ENCODE peak calls at places on chromosomes 11 and 22, in seven cellular contexts. One of them, this sample, is unnamed.

GRCh38 chr11:118263694-118264567 is at the start of gene MPZL2:
- DNase-seq in CD4-positive, CD25-positive, alpha-beta regulatory T cell: peak; percentile 34
- DNase-seq in activated T-cell treated with anti-CD3 and anti-CD28 coated beads, Interleukin-2, amount 50 U/mL, for 48 hours: no peak
- DNase-seq in activated CD4-positive, alpha-beta T cell treated with anti-CD3 and anti-CD28 coated beads, Interleukin-2, amount 50 U/mL, for 24 hours: no peak
- DNase-seq in HuH-7.5: peak; percentile 29
- DNase-seq in NCI-H1092: no peak
- DNase-seq in stimulated activated CD4-positive, alpha-beta T cell treated with anti-CD3 and anti-CD28 coated beads, Interleukin-15, amount 100 ng/mL, for 24 hours: peak; percentile 57
- DNase-seq in this sample: no peak

GRCh38 chr22:44454113-44454769 is 43.8 kb downstream of the RTL6 start:
- DNase-seq in CD4-positive, CD25-positive, alpha-beta regulatory T cell: no peak
- DNase-seq in activated T-cell treated with anti-CD3 and anti-CD28 coated beads, Interleukin-2, amount 50 U/mL, for 48 hours: no peak
- DNase-seq in activated CD4-positive, alpha-beta T cell treated with anti-CD3 and anti-CD28 coated beads, Interleukin-2, amount 50 U/mL, for 24 hours: no peak
- DNase-seq in HuH-7.5: no peak
- DNase-seq in NCI-H1092: no peak
- DNase-seq in stimulated activated CD4-positive, alpha-beta T cell treated with anti-CD3 and anti-CD28 coated beads, Interleukin-15, amount 100 ng/mL, for 24 hours: no peak
- DNase-seq in this sample: no peak

GRCh38 chr11:69902337-69902736 is 83.1 kb upstream of the FGF3 start:
- DNase-seq in CD4-positive, CD25-positive, alpha-beta regulatory T cell: no peak
- DNase-seq in activated T-cell treated with anti-CD3 and anti-CD28 coated beads, Interleukin-2, amount 50 U/mL, for 48 hours: no peak
- DNase-seq in activated CD4-positive, alpha-beta T cell treated with anti-CD3 and anti-CD28 coated beads, Interleukin-2, amount 50 U/mL, for 24 hours: no peak
- DNase-seq in HuH-7.5: no peak
- DNase-seq in NCI-H1092: no peak
- DNase-seq in stimulated activated CD4-positive, alpha-beta T cell treated with anti-CD3 and anti-CD28 coated beads, Interleukin-15, amount 100 ng/mL, for 24 hours: no peak
- DNase-seq in this sample: no peak

GRCh38 chr11:269146-269890 is 8.9 kb upstream of the NLRP6 start:
- DNase-seq in CD4-positive, CD25-positive, alpha-beta regulatory T cell: peak; percentile 86
- DNase-seq in activated T-cell treated with anti-CD3 and anti-CD28 coated beads, Interleukin-2, amount 50 U/mL, for 48 hours: peak; percentile 73
- DNase-seq in activated CD4-positive, alpha-beta T cell treated with anti-CD3 and anti-CD28 coated beads, Interleukin-2, amount 50 U/mL, for 24 hours: no peak
- DNase-seq in HuH-7.5: no peak
- DNase-seq in NCI-H1092: no peak
- DNase-seq in stimulated activated CD4-positive, alpha-beta T cell treated with anti-CD3 and anti-CD28 coated beads, Interleukin-15, amount 100 ng/mL, for 24 hours: peak; percentile 57
- DNase-seq in this sample: peak; percentile 74

GRCh38 chr22:28497188-28497587 is 182.5 kb downstream of the TTC28 start:
- DNase-seq in CD4-positive, CD25-positive, alpha-beta regulatory T cell: no peak
- DNase-seq in activated T-cell treated with anti-CD3 and anti-CD28 coated beads, Interleukin-2, amount 50 U/mL, for 48 hours: no peak
- DNase-seq in activated CD4-positive, alpha-beta T cell treated with anti-CD3 and anti-CD28 coated beads, Interleukin-2, amount 50 U/mL, for 24 hours: no peak
- DNase-seq in HuH-7.5: no peak
- DNase-seq in NCI-H1092: no peak
- DNase-seq in stimulated activated CD4-positive, alpha-beta T cell treated with anti-CD3 and anti-CD28 coated beads, Interleukin-15, amount 100 ng/mL, for 24 hours: no peak
- DNase-seq in this sample: no peak

GRCh38 chr22:42964994-42965699 is 49.8 kb downstream of the PACSIN2 start:
- DNase-seq in CD4-positive, CD25-positive, alpha-beta regulatory T cell: peak; percentile 46
- DNase-seq in activated T-cell treated with anti-CD3 and anti-CD28 coated beads, Interleukin-2, amount 50 U/mL, for 48 hours: peak; percentile 57
- DNase-seq in activated CD4-positive, alpha-beta T cell treated with anti-CD3 and anti-CD28 coated beads, Interleukin-2, amount 50 U/mL, for 24 hours: peak; percentile 13
- DNase-seq in HuH-7.5: no peak
- DNase-seq in NCI-H1092: no peak
- DNase-seq in stimulated activated CD4-positive, alpha-beta T cell treated with anti-CD3 and anti-CD28 coated beads, Interleukin-15, amount 100 ng/mL, for 24 hours: peak; percentile 49
- DNase-seq in this sample: no peak

GRCh38 chr11:47268448-47269001 is 1.4 kb upstream of the MADD start:
- DNase-seq in CD4-positive, CD25-positive, alpha-beta regulatory T cell: no peak
- DNase-seq in activated T-cell treated with anti-CD3 and anti-CD28 coated beads, Interleukin-2, amount 50 U/mL, for 48 hours: no peak
- DNase-seq in activated CD4-positive, alpha-beta T cell treated with anti-CD3 and anti-CD28 coated beads, Interleukin-2, amount 50 U/mL, for 24 hours: no peak
- DNase-seq in HuH-7.5: no peak
- DNase-seq in NCI-H1092: no peak
- DNase-seq in stimulated activated CD4-positive, alpha-beta T cell treated with anti-CD3 and anti-CD28 coated beads, Interleukin-15, amount 100 ng/mL, for 24 hours: no peak
- DNase-seq in this sample: no peak

GRCh38 chr11:8006349-8006977 is 19.3 kb downstream of the EIF3F start:
- DNase-seq in CD4-positive, CD25-positive, alpha-beta regulatory T cell: peak; percentile 45
- DNase-seq in activated T-cell treated with anti-CD3 and anti-CD28 coated beads, Interleukin-2, amount 50 U/mL, for 48 hours: peak; percentile 59
- DNase-seq in activated CD4-positive, alpha-beta T cell treated with anti-CD3 and anti-CD28 coated beads, Interleukin-2, amount 50 U/mL, for 24 hours: no peak
- DNase-seq in HuH-7.5: peak; percentile 64
- DNase-seq in NCI-H1092: peak; percentile 44
- DNase-seq in stimulated activated CD4-positive, alpha-beta T cell treated with anti-CD3 and anti-CD28 coated beads, Interleukin-15, amount 100 ng/mL, for 24 hours: peak; percentile 56
- DNase-seq in this sample: peak; percentile 39

GRCh38 chr11:69700278-69701140 is 3.3 kb downstream of the FGF19 start:
- DNase-seq in CD4-positive, CD25-positive, alpha-beta regulatory T cell: no peak
- DNase-seq in activated T-cell treated with anti-CD3 and anti-CD28 coated beads, Interleukin-2, amount 50 U/mL, for 48 hours: no peak
- DNase-seq in activated CD4-positive, alpha-beta T cell treated with anti-CD3 and anti-CD28 coated beads, Interleukin-2, amount 50 U/mL, for 24 hours: no peak
- DNase-seq in HuH-7.5: peak; percentile 100
- DNase-seq in NCI-H1092: peak; percentile 83
- DNase-seq in stimulated activated CD4-positive, alpha-beta T cell treated with anti-CD3 and anti-CD28 coated beads, Interleukin-15, amount 100 ng/mL, for 24 hours: no peak
- DNase-seq in this sample: peak; percentile 61

GRCh38 chr11:58731819-58732218 is at the start of gene GLYAT:
- DNase-seq in CD4-positive, CD25-positive, alpha-beta regulatory T cell: no peak
- DNase-seq in activated T-cell treated with anti-CD3 and anti-CD28 coated beads, Interleukin-2, amount 50 U/mL, for 48 hours: no peak
- DNase-seq in activated CD4-positive, alpha-beta T cell treated with anti-CD3 and anti-CD28 coated beads, Interleukin-2, amount 50 U/mL, for 24 hours: no peak
- DNase-seq in HuH-7.5: no peak
- DNase-seq in NCI-H1092: no peak
- DNase-seq in stimulated activated CD4-positive, alpha-beta T cell treated with anti-CD3 and anti-CD28 coated beads, Interleukin-15, amount 100 ng/mL, for 24 hours: no peak
- DNase-seq in this sample: no peak

GRCh38 chr11:93822359-93822758 is 28.1 kb downstream of the VSTM5 start:
- DNase-seq in CD4-positive, CD25-positive, alpha-beta regulatory T cell: no peak
- DNase-seq in activated T-cell treated with anti-CD3 and anti-CD28 coated beads, Interleukin-2, amount 50 U/mL, for 48 hours: no peak
- DNase-seq in activated CD4-positive, alpha-beta T cell treated with anti-CD3 and anti-CD28 coated beads, Interleukin-2, amount 50 U/mL, for 24 hours: no peak
- DNase-seq in HuH-7.5: no peak
- DNase-seq in NCI-H1092: no peak
- DNase-seq in stimulated activated CD4-positive, alpha-beta T cell treated with anti-CD3 and anti-CD28 coated beads, Interleukin-15, amount 100 ng/mL, for 24 hours: no peak
- DNase-seq in this sample: no peak

GRCh38 chr11:61378713-61379313 is 13.6 kb upstream of the TMEM216 start:
- DNase-seq in CD4-positive, CD25-positive, alpha-beta regulatory T cell: no peak
- DNase-seq in activated T-cell treated with anti-CD3 and anti-CD28 coated beads, Interleukin-2, amount 50 U/mL, for 48 hours: no peak
- DNase-seq in activated CD4-positive, alpha-beta T cell treated with anti-CD3 and anti-CD28 coated beads, Interleukin-2, amount 50 U/mL, for 24 hours: no peak
- DNase-seq in HuH-7.5: no peak
- DNase-seq in NCI-H1092: no peak
- DNase-seq in stimulated activated CD4-positive, alpha-beta T cell treated with anti-CD3 and anti-CD28 coated beads, Interleukin-15, amount 100 ng/mL, for 24 hours: no peak
- DNase-seq in this sample: no peak

GRCh38 chr11:65148657-65149056 is 14.3 kb upstream of the SYVN1 start:
- DNase-seq in CD4-positive, CD25-positive, alpha-beta regulatory T cell: no peak
- DNase-seq in activated T-cell treated with anti-CD3 and anti-CD28 coated beads, Interleukin-2, amount 50 U/mL, for 48 hours: no peak
- DNase-seq in activated CD4-positive, alpha-beta T cell treated with anti-CD3 and anti-CD28 coated beads, Interleukin-2, amount 50 U/mL, for 24 hours: no peak
- DNase-seq in HuH-7.5: no peak
- DNase-seq in NCI-H1092: no peak
- DNase-seq in stimulated activated CD4-positive, alpha-beta T cell treated with anti-CD3 and anti-CD28 coated beads, Interleukin-15, amount 100 ng/mL, for 24 hours: no peak
- DNase-seq in this sample: no peak

GRCh38 chr11:116972692-116973091 is 125.5 kb downstream of the SIK3 start:
- DNase-seq in CD4-positive, CD25-positive, alpha-beta regulatory T cell: no peak
- DNase-seq in activated T-cell treated with anti-CD3 and anti-CD28 coated beads, Interleukin-2, amount 50 U/mL, for 48 hours: no peak
- DNase-seq in activated CD4-positive, alpha-beta T cell treated with anti-CD3 and anti-CD28 coated beads, Interleukin-2, amount 50 U/mL, for 24 hours: no peak
- DNase-seq in HuH-7.5: no peak
- DNase-seq in NCI-H1092: no peak
- DNase-seq in stimulated activated CD4-positive, alpha-beta T cell treated with anti-CD3 and anti-CD28 coated beads, Interleukin-15, amount 100 ng/mL, for 24 hours: no peak
- DNase-seq in this sample: no peak

GRCh38 chr11:3123761-3124733 is 41.1 kb downstream of the OSBPL5 start:
- DNase-seq in CD4-positive, CD25-positive, alpha-beta regulatory T cell: no peak
- DNase-seq in activated T-cell treated with anti-CD3 and anti-CD28 coated beads, Interleukin-2, amount 50 U/mL, for 48 hours: no peak
- DNase-seq in activated CD4-positive, alpha-beta T cell treated with anti-CD3 and anti-CD28 coated beads, Interleukin-2, amount 50 U/mL, for 24 hours: no peak
- DNase-seq in HuH-7.5: no peak
- DNase-seq in NCI-H1092: no peak
- DNase-seq in stimulated activated CD4-positive, alpha-beta T cell treated with anti-CD3 and anti-CD28 coated beads, Interleukin-15, amount 100 ng/mL, for 24 hours: no peak
- DNase-seq in this sample: peak; percentile 84

GRCh38 chr11:101748572-101748971 is 164.8 kb upstream of the TRPC6 start:
- DNase-seq in CD4-positive, CD25-positive, alpha-beta regulatory T cell: no peak
- DNase-seq in activated T-cell treated with anti-CD3 and anti-CD28 coated beads, Interleukin-2, amount 50 U/mL, for 48 hours: no peak
- DNase-seq in activated CD4-positive, alpha-beta T cell treated with anti-CD3 and anti-CD28 coated beads, Interleukin-2, amount 50 U/mL, for 24 hours: no peak
- DNase-seq in HuH-7.5: no peak
- DNase-seq in NCI-H1092: no peak
- DNase-seq in stimulated activated CD4-positive, alpha-beta T cell treated with anti-CD3 and anti-CD28 coated beads, Interleukin-15, amount 100 ng/mL, for 24 hours: no peak
- DNase-seq in this sample: no peak

GRCh38 chr11:36186340-36186739 is 102.9 kb downstream of the COMMD9 start:
- DNase-seq in CD4-positive, CD25-positive, alpha-beta regulatory T cell: no peak
- DNase-seq in activated T-cell treated with anti-CD3 and anti-CD28 coated beads, Interleukin-2, amount 50 U/mL, for 48 hours: no peak
- DNase-seq in activated CD4-positive, alpha-beta T cell treated with anti-CD3 and anti-CD28 coated beads, Interleukin-2, amount 50 U/mL, for 24 hours: no peak
- DNase-seq in HuH-7.5: no peak
- DNase-seq in NCI-H1092: peak; percentile 80
- DNase-seq in stimulated activated CD4-positive, alpha-beta T cell treated with anti-CD3 and anti-CD28 coated beads, Interleukin-15, amount 100 ng/mL, for 24 hours: no peak
- DNase-seq in this sample: no peak

GRCh38 chr11:17812286-17813187 is 78.0 kb downstream of the KCNC1 start:
- DNase-seq in CD4-positive, CD25-positive, alpha-beta regulatory T cell: no peak
- DNase-seq in activated T-cell treated with anti-CD3 and anti-CD28 coated beads, Interleukin-2, amount 50 U/mL, for 48 hours: no peak
- DNase-seq in activated CD4-positive, alpha-beta T cell treated with anti-CD3 and anti-CD28 coated beads, Interleukin-2, amount 50 U/mL, for 24 hours: no peak
- DNase-seq in HuH-7.5: no peak
- DNase-seq in NCI-H1092: peak; percentile 29
- DNase-seq in stimulated activated CD4-positive, alpha-beta T cell treated with anti-CD3 and anti-CD28 coated beads, Interleukin-15, amount 100 ng/mL, for 24 hours: no peak
- DNase-seq in this sample: no peak

GRCh38 chr11:67117667-67118058 is 1.4 kb upstream of the KDM2A start:
- DNase-seq in CD4-positive, CD25-positive, alpha-beta regulatory T cell: peak; percentile 51
- DNase-seq in activated T-cell treated with anti-CD3 and anti-CD28 coated beads, Interleukin-2, amount 50 U/mL, for 48 hours: peak; percentile 60
- DNase-seq in activated CD4-positive, alpha-beta T cell treated with anti-CD3 and anti-CD28 coated beads, Interleukin-2, amount 50 U/mL, for 24 hours: peak; percentile 16
- DNase-seq in HuH-7.5: peak; percentile 93
- DNase-seq in NCI-H1092: peak; percentile 24
- DNase-seq in stimulated activated CD4-positive, alpha-beta T cell treated with anti-CD3 and anti-CD28 coated beads, Interleukin-15, amount 100 ng/mL, for 24 hours: peak; percentile 60
- DNase-seq in this sample: peak; percentile 32

GRCh38 chr22:39530692-39531331 is 1.7 kb downstream of the RPS19BP1 start:
- DNase-seq in CD4-positive, CD25-positive, alpha-beta regulatory T cell: peak; percentile 60
- DNase-seq in activated T-cell treated with anti-CD3 and anti-CD28 coated beads, Interleukin-2, amount 50 U/mL, for 48 hours: no peak
- DNase-seq in activated CD4-positive, alpha-beta T cell treated with anti-CD3 and anti-CD28 coated beads, Interleukin-2, amount 50 U/mL, for 24 hours: no peak
- DNase-seq in HuH-7.5: no peak
- DNase-seq in NCI-H1092: no peak
- DNase-seq in stimulated activated CD4-positive, alpha-beta T cell treated with anti-CD3 and anti-CD28 coated beads, Interleukin-15, amount 100 ng/mL, for 24 hours: peak; percentile 48
- DNase-seq in this sample: peak; percentile 81

GRCh38 chr11:132718711-132719641 is 813.3 kb downstream of the OPCML start:
- DNase-seq in CD4-positive, CD25-positive, alpha-beta regulatory T cell: peak; percentile 36
- DNase-seq in activated T-cell treated with anti-CD3 and anti-CD28 coated beads, Interleukin-2, amount 50 U/mL, for 48 hours: peak; percentile 45
- DNase-seq in activated CD4-positive, alpha-beta T cell treated with anti-CD3 and anti-CD28 coated beads, Interleukin-2, amount 50 U/mL, for 24 hours: peak; percentile 0
- DNase-seq in HuH-7.5: no peak
- DNase-seq in NCI-H1092: no peak
- DNase-seq in stimulated activated CD4-positive, alpha-beta T cell treated with anti-CD3 and anti-CD28 coated beads, Interleukin-15, amount 100 ng/mL, for 24 hours: peak; percentile 57
- DNase-seq in this sample: no peak

GRCh38 chr22:37533995-37534394 is 14.8 kb upstream of the CARD10 start:
- DNase-seq in CD4-positive, CD25-positive, alpha-beta regulatory T cell: no peak
- DNase-seq in activated T-cell treated with anti-CD3 and anti-CD28 coated beads, Interleukin-2, amount 50 U/mL, for 48 hours: no peak
- DNase-seq in activated CD4-positive, alpha-beta T cell treated with anti-CD3 and anti-CD28 coated beads, Interleukin-2, amount 50 U/mL, for 24 hours: no peak
- DNase-seq in HuH-7.5: no peak
- DNase-seq in NCI-H1092: no peak
- DNase-seq in stimulated activated CD4-positive, alpha-beta T cell treated with anti-CD3 and anti-CD28 coated beads, Interleukin-15, amount 100 ng/mL, for 24 hours: peak; percentile 14
- DNase-seq in this sample: no peak